ENCODE peak calls at places on chromosome 6, in ten cellular contexts. Y, P, Q, G, O, J, I, N, W and R are unnamed samples.

GRCh38 chr6:112620832-112621569 is 273.9 kb downstream of the RFPL4B start:
- DNase-seq in Y (peak; percentile 66), P (peak; percentile 78), Q (no peak), G (no peak), O (no peak), J (no peak), I (no peak), N (no peak), W (no peak), R (no peak)

GRCh38 chr6:141394125-141394536 is 738.6 kb upstream of the GJE1 start:
- DNase-seq in Y (no peak), P (no peak), Q (no peak), G (no peak), O (no peak), J (no peak), I (peak; percentile 56), N (no peak), W (no peak), R (no peak)

GRCh38 chr6:34696189-34696738 is 303 bp downstream of the ILRUN start:
- DNase-seq in Y (peak; percentile 49), P (peak; percentile 43), Q (no peak), G (peak; percentile 70), O (no peak), J (no peak), I (peak; percentile 90), N (no peak), W (peak; percentile 76), R (no peak)

GRCh38 chr6:161228911-161229591 is 44.8 kb downstream of the AGPAT4 start:
- DNase-seq in Y (peak; percentile 76), P (peak; percentile 92), Q (no peak), G (no peak), O (no peak), J (no peak), I (no peak), N (no peak), W (no peak), R (no peak)

GRCh38 chr6:42099340-42100028 is 42.9 kb downstream of the C6orf132 start:
- DNase-seq in Y (peak; percentile 72), P (peak; percentile 85), Q (no peak), G (no peak), O (no peak), J (no peak), I (peak; percentile 88), N (no peak), W (peak; percentile 46), R (no peak)

GRCh38 chr6:2127484-2127911 is 117.9 kb downstream of the GMDS start:
- DNase-seq in Y (peak; percentile 88), P (no peak), Q (peak; percentile 58), G (peak; percentile 74), O (no peak), J (no peak), I (peak; percentile 82), N (no peak), W (no peak), R (peak; percentile 74)

GRCh38 chr6:72787521-72788031 is 165.7 kb downstream of the KCNQ5 start:
- DNase-seq in Y (peak; percentile 87), P (peak; percentile 91), Q (no peak), G (no peak), O (peak; percentile 7), J (no peak), I (no peak), N (no peak), W (no peak), R (no peak)

GRCh38 chr6:157326979-157327378 is 3.7 kb upstream of the TMEM242 start:
- DNase-seq in Y (peak; percentile 87), P (peak; percentile 76), Q (no peak), G (no peak), O (no peak), J (no peak), I (no peak), N (no peak), W (no peak), R (no peak)

GRCh38 chr6:69584913-69585729 is 211.7 kb downstream of the LMBRD1 start:
- DNase-seq in Y (no peak), P (peak; percentile 23), Q (no peak), G (no peak), O (no peak), J (no peak), I (no peak), N (no peak), W (no peak), R (no peak)

GRCh38 chr6:56756219-56756789 is 113.6 kb upstream of the DST start:
- DNase-seq in Y (no peak), P (no peak), Q (no peak), G (no peak), O (no peak), J (no peak), I (no peak), N (no peak), W (no peak), R (no peak)

GRCh38 chr6:168279403-168279935 is 40.1 kb downstream of the DACT2 start:
- DNase-seq in Y (no peak), P (no peak), Q (no peak), G (no peak), O (no peak), J (no peak), I (no peak), N (no peak), W (no peak), R (no peak)
- H3K9me3 ChIP-seq in Y (no peaks in the 10 kb centered on the region), P (no peaks in the 10 kb centered on the region), Q (no peaks in the 10 kb centered on the region), G (no peaks in the 10 kb centered on the region), O (no peaks in the 10 kb centered on the region), J (no peaks in the 10 kb centered on the region), I (no peaks in the 10 kb centered on the region), N (no peaks in the 10 kb centered on the region), W (no peaks in the 10 kb centered on the region), R (no peaks in the 10 kb centered on the region)

GRCh38 chr6:168599769-168600330 is 158.9 kb downstream of the SMOC2 start:
- DNase-seq in Y (no peak), P (no peak), Q (no peak), G (no peak), O (no peak), J (no peak), I (no peak), N (no peak), W (no peak), R (no peak)

GRCh38 chr6:168599118-168599494 is 158.1 kb downstream of the SMOC2 start:
- DNase-seq in Y (no peak), P (no peak), Q (no peak), G (no peak), O (no peak), J (no peak), I (no peak), N (no peak), W (no peak), R (no peak)

GRCh38 chr6:168603234-168603633 is 162.2 kb downstream of the SMOC2 start:
- DNase-seq in Y (no peak), P (no peak), Q (no peak), G (no peak), O (no peak), J (no peak), I (no peak), N (no peak), W (no peak), R (peak; percentile 11)

GRCh38 chr6:168600381-168600780 is 159.4 kb downstream of the SMOC2 start:
- DNase-seq in Y (no peak), P (no peak), Q (no peak), G (no peak), O (no peak), J (no peak), I (no peak), N (no peak), W (no peak), R (peak; percentile 44)

GRCh38 chr6:168601101-168601500 is 160.1 kb downstream of the SMOC2 start:
- DNase-seq in Y (no peak), P (no peak), Q (no peak), G (no peak), O (no peak), J (no peak), I (no peak), N (no peak), W (no peak), R (no peak)
- H3K9me3 ChIP-seq in Y (no peaks in the 10 kb centered on the region), P (no peaks in the 10 kb centered on the region), Q (no peaks in the 10 kb centered on the region), G (no peaks in the 10 kb centered on the region), O (no peaks in the 10 kb centered on the region), J (no peaks in the 10 kb centered on the region), I (no peaks in the 10 kb centered on the region), N (no peaks in the 10 kb centered on the region), W (no peaks in the 10 kb centered on the region), R (no peaks in the 10 kb centered on the region)

GRCh38 chr6:328924-329323 is 36.6 kb downstream of the DUSP22 start:
- DNase-seq in Y (no peak), P (no peak), Q (no peak), G (no peak), O (no peak), J (no peak), I (no peak), N (no peak), W (no peak), R (no peak)
- H3K9me3 ChIP-seq in Y (peaks cover 3% of the 10 kb centered on the region), P (no peaks in the 10 kb centered on the region), Q (no peaks in the 10 kb centered on the region), G (no peaks in the 10 kb centered on the region), O (no peaks in the 10 kb centered on the region), J (no peaks in the 10 kb centered on the region), I (no peaks in the 10 kb centered on the region), N (no peaks in the 10 kb centered on the region), W (no peaks in the 10 kb centered on the region), R (no peaks in the 10 kb centered on the region)

GRCh38 chr6:19413323-19413722 is 423.8 kb upstream of the ID4 start:
- DNase-seq in Y (peak; percentile 58), P (peak; percentile 80), Q (no peak), G (no peak), O (no peak), J (no peak), I (no peak), N (peak; percentile 40), W (no peak), R (no peak)

GRCh38 chr6:19416811-19417210 is 420.4 kb upstream of the ID4 start:
- DNase-seq in Y (no peak), P (no peak), Q (no peak), G (no peak), O (no peak), J (no peak), I (no peak), N (no peak), W (no peak), R (no peak)

GRCh38 chr6:19410477-19410876 is 426.7 kb upstream of the ID4 start:
- DNase-seq in Y (peak; percentile 59), P (peak; percentile 92), Q (no peak), G (no peak), O (no peak), J (no peak), I (no peak), N (no peak), W (no peak), R (no peak)

GRCh38 chr6:19417713-19418112 is 419.5 kb upstream of the ID4 start:
- DNase-seq in Y (no peak), P (peak; percentile 88), Q (no peak), G (no peak), O (no peak), J (no peak), I (no peak), N (peak; percentile 90), W (no peak), R (no peak)

DNA sequence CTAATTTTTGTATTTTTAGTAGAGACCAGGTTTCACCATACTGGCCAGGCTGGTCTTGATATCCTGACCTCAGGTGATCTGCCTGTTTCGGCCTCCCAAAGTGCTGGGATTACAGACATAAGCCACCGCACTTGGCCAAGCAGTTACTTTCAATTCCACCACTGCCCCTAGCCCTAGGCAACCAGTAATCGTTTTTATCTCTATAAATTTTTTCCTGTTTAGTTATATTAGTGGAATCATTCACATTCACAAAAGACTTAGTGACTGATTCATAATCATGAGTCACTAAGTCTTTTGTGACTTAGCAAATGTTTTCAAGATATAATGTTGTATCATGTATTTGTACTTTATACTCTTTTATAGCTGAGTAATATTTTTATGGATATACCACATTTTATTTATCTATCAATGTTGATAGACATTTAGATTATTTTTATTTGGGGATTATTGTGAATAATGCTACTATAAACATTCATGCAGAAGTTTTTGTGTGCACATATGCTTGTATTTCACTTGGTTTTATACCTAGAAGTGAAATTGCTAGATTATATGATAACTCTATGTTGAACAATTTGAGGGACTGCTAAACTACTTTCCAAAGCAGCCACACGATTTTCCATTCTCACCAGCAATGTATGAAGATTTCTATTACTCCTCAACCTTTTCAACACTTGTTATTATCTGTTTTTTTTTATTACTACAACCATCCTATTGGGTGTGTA is 421.4 kb upstream of the ID4 start:
- DNase-seq in Y (peak; percentile 18), P (peak; percentile 86), Q (no peak), G (no peak), O (no peak), J (no peak), I (no peak), N (peak; percentile 47), W (no peak), R (no peak)
- H3K9me3 ChIP-seq in Y (no peaks in the 10 kb centered on the region), P (no peaks in the 10 kb centered on the region), Q (peaks cover 12% of the 10 kb centered on the region), G (peaks cover 5% of the 10 kb centered on the region), O (no peaks in the 10 kb centered on the region), J (no peaks in the 10 kb centered on the region), I (peaks cover 5% of the 10 kb centered on the region), N (no peaks in the 10 kb centered on the region), W (no peaks in the 10 kb centered on the region), R (no peaks in the 10 kb centered on the region)